ENCODE peak calls at places on chromosomes 16 and 17, in six cellular contexts. One of them, this sample, is unnamed.
A peak's percentile ranks its signal among the peaks of the same experiment; 100 is the strongest.

GRCh38 chr16:31696968-31697743 is 169.5 kb downstream of the AHSP start:
- DNase-seq in fibroblast of lung: peak; percentile 43
- DNase-seq in activated CD4-positive, alpha-beta T cell treated with anti-CD3 and anti-CD28 coated beads, Interleukin-2, amount 50 U/mL, for 1 hour: no peak
- DNase-seq in hypothalamus: no peak
- DNase-seq in T-cell: no peak
- DNase-seq in stimulated activated CD4-positive, alpha-beta T cell treated with anti-CD3 and anti-CD28 coated beads, Interleukin-12 subunit alpha, Interleukin-12 subunit beta, amount 100 ng/mL, for 4 hours: no peak
- DNase-seq in this sample: no peak

GRCh38 chr16:69089091-69089912 is 16.2 kb upstream of the HAS3 start:
- DNase-seq in fibroblast of lung: no peak
- DNase-seq in activated CD4-positive, alpha-beta T cell treated with anti-CD3 and anti-CD28 coated beads, Interleukin-2, amount 50 U/mL, for 1 hour: no peak
- DNase-seq in hypothalamus: no peak
- DNase-seq in T-cell: no peak
- DNase-seq in stimulated activated CD4-positive, alpha-beta T cell treated with anti-CD3 and anti-CD28 coated beads, Interleukin-12 subunit alpha, Interleukin-12 subunit beta, amount 100 ng/mL, for 4 hours: no peak
- DNase-seq in this sample: no peak

GRCh38 chr16:88855176-88855575 is 1.6 kb downstream of the GALNS start:
- DNase-seq in fibroblast of lung: no peak
- DNase-seq in activated CD4-positive, alpha-beta T cell treated with anti-CD3 and anti-CD28 coated beads, Interleukin-2, amount 50 U/mL, for 1 hour: no peak
- DNase-seq in hypothalamus: no peak
- DNase-seq in T-cell: no peak
- DNase-seq in stimulated activated CD4-positive, alpha-beta T cell treated with anti-CD3 and anti-CD28 coated beads, Interleukin-12 subunit alpha, Interleukin-12 subunit beta, amount 100 ng/mL, for 4 hours: no peak
- DNase-seq in this sample: no peak

GRCh38 chr16:85238233-85238647 is 126.0 kb upstream of the CIBAR2 start:
- DNase-seq in fibroblast of lung: peak; percentile 97
- DNase-seq in activated CD4-positive, alpha-beta T cell treated with anti-CD3 and anti-CD28 coated beads, Interleukin-2, amount 50 U/mL, for 1 hour: no peak
- DNase-seq in hypothalamus: peak; percentile 67
- DNase-seq in T-cell: no peak
- DNase-seq in stimulated activated CD4-positive, alpha-beta T cell treated with anti-CD3 and anti-CD28 coated beads, Interleukin-12 subunit alpha, Interleukin-12 subunit beta, amount 100 ng/mL, for 4 hours: no peak
- DNase-seq in this sample: no peak

GRCh38 chr17:66767164-66767933 is 67.6 kb upstream of the CACNG5 start:
- DNase-seq in fibroblast of lung: no peak
- DNase-seq in activated CD4-positive, alpha-beta T cell treated with anti-CD3 and anti-CD28 coated beads, Interleukin-2, amount 50 U/mL, for 1 hour: no peak
- DNase-seq in hypothalamus: no peak
- DNase-seq in T-cell: no peak
- DNase-seq in stimulated activated CD4-positive, alpha-beta T cell treated with anti-CD3 and anti-CD28 coated beads, Interleukin-12 subunit alpha, Interleukin-12 subunit beta, amount 100 ng/mL, for 4 hours: no peak
- DNase-seq in this sample: no peak

GRCh38 chr17:71496552-71496951 is 624.3 kb upstream of the SOX9 start:
- DNase-seq in fibroblast of lung: no peak
- DNase-seq in activated CD4-positive, alpha-beta T cell treated with anti-CD3 and anti-CD28 coated beads, Interleukin-2, amount 50 U/mL, for 1 hour: no peak
- DNase-seq in hypothalamus: no peak
- DNase-seq in T-cell: no peak
- DNase-seq in stimulated activated CD4-positive, alpha-beta T cell treated with anti-CD3 and anti-CD28 coated beads, Interleukin-12 subunit alpha, Interleukin-12 subunit beta, amount 100 ng/mL, for 4 hours: no peak
- DNase-seq in this sample: no peak

GRCh38 chr17:15892679-15893332 is 52.1 kb upstream of the ADORA2B start:
- DNase-seq in fibroblast of lung: no peak
- DNase-seq in activated CD4-positive, alpha-beta T cell treated with anti-CD3 and anti-CD28 coated beads, Interleukin-2, amount 50 U/mL, for 1 hour: no peak
- DNase-seq in hypothalamus: no peak
- DNase-seq in T-cell: no peak
- DNase-seq in stimulated activated CD4-positive, alpha-beta T cell treated with anti-CD3 and anti-CD28 coated beads, Interleukin-12 subunit alpha, Interleukin-12 subunit beta, amount 100 ng/mL, for 4 hours: no peak
- DNase-seq in this sample: no peak

GRCh38 chr16:75266738-75267630 is 15.6 kb upstream of the BCAR1 start:
- DNase-seq in fibroblast of lung: no peak
- DNase-seq in activated CD4-positive, alpha-beta T cell treated with anti-CD3 and anti-CD28 coated beads, Interleukin-2, amount 50 U/mL, for 1 hour: no peak
- DNase-seq in hypothalamus: peak; percentile 60
- DNase-seq in T-cell: no peak
- DNase-seq in stimulated activated CD4-positive, alpha-beta T cell treated with anti-CD3 and anti-CD28 coated beads, Interleukin-12 subunit alpha, Interleukin-12 subunit beta, amount 100 ng/mL, for 4 hours: no peak
- DNase-seq in this sample: no peak

GRCh38 chr17:39064814-39065213 is 86.6 kb downstream of the PLXDC1 start:
- DNase-seq in fibroblast of lung: no peak
- DNase-seq in activated CD4-positive, alpha-beta T cell treated with anti-CD3 and anti-CD28 coated beads, Interleukin-2, amount 50 U/mL, for 1 hour: no peak
- DNase-seq in hypothalamus: no peak
- DNase-seq in T-cell: no peak
- DNase-seq in stimulated activated CD4-positive, alpha-beta T cell treated with anti-CD3 and anti-CD28 coated beads, Interleukin-12 subunit alpha, Interleukin-12 subunit beta, amount 100 ng/mL, for 4 hours: no peak
- DNase-seq in this sample: no peak

GRCh38 chr16:25006504-25007055 is 8.6 kb downstream of the ARHGAP17 start:
- DNase-seq in fibroblast of lung: peak; percentile 75
- DNase-seq in activated CD4-positive, alpha-beta T cell treated with anti-CD3 and anti-CD28 coated beads, Interleukin-2, amount 50 U/mL, for 1 hour: no peak
- DNase-seq in hypothalamus: no peak
- DNase-seq in T-cell: no peak
- DNase-seq in stimulated activated CD4-positive, alpha-beta T cell treated with anti-CD3 and anti-CD28 coated beads, Interleukin-12 subunit alpha, Interleukin-12 subunit beta, amount 100 ng/mL, for 4 hours: no peak
- DNase-seq in this sample: no peak

GRCh38 chr16:3957344-3957980 is 76.9 kb upstream of the CREBBP start:
- DNase-seq in fibroblast of lung: no peak
- DNase-seq in activated CD4-positive, alpha-beta T cell treated with anti-CD3 and anti-CD28 coated beads, Interleukin-2, amount 50 U/mL, for 1 hour: no peak
- DNase-seq in hypothalamus: no peak
- DNase-seq in T-cell: no peak
- DNase-seq in stimulated activated CD4-positive, alpha-beta T cell treated with anti-CD3 and anti-CD28 coated beads, Interleukin-12 subunit alpha, Interleukin-12 subunit beta, amount 100 ng/mL, for 4 hours: no peak
- DNase-seq in this sample: no peak

GRCh38 chr17:2085648-2085949 is 30.7 kb downstream of the HIC1 start:
- DNase-seq in fibroblast of lung: peak; percentile 68
- DNase-seq in activated CD4-positive, alpha-beta T cell treated with anti-CD3 and anti-CD28 coated beads, Interleukin-2, amount 50 U/mL, for 1 hour: no peak
- DNase-seq in hypothalamus: peak; percentile 21
- DNase-seq in T-cell: no peak
- DNase-seq in stimulated activated CD4-positive, alpha-beta T cell treated with anti-CD3 and anti-CD28 coated beads, Interleukin-12 subunit alpha, Interleukin-12 subunit beta, amount 100 ng/mL, for 4 hours: no peak
- DNase-seq in this sample: no peak

GRCh38 chr17:45036696-45037095 is 14.7 kb downstream of the DCAKD start:
- DNase-seq in fibroblast of lung: no peak
- DNase-seq in activated CD4-positive, alpha-beta T cell treated with anti-CD3 and anti-CD28 coated beads, Interleukin-2, amount 50 U/mL, for 1 hour: no peak
- DNase-seq in hypothalamus: no peak
- DNase-seq in T-cell: no peak
- DNase-seq in stimulated activated CD4-positive, alpha-beta T cell treated with anti-CD3 and anti-CD28 coated beads, Interleukin-12 subunit alpha, Interleukin-12 subunit beta, amount 100 ng/mL, for 4 hours: no peak
- DNase-seq in this sample: no peak

GRCh38 chr16:85943702-85944101 is 44.7 kb downstream of the IRF8 start:
- DNase-seq in fibroblast of lung: no peak
- DNase-seq in activated CD4-positive, alpha-beta T cell treated with anti-CD3 and anti-CD28 coated beads, Interleukin-2, amount 50 U/mL, for 1 hour: no peak
- DNase-seq in hypothalamus: no peak
- DNase-seq in T-cell: no peak
- DNase-seq in stimulated activated CD4-positive, alpha-beta T cell treated with anti-CD3 and anti-CD28 coated beads, Interleukin-12 subunit alpha, Interleukin-12 subunit beta, amount 100 ng/mL, for 4 hours: no peak
- DNase-seq in this sample: no peak

GRCh38 chr16:66069576-66069975 is 296.9 kb upstream of the CDH5 start:
- DNase-seq in fibroblast of lung: peak; percentile 30
- DNase-seq in activated CD4-positive, alpha-beta T cell treated with anti-CD3 and anti-CD28 coated beads, Interleukin-2, amount 50 U/mL, for 1 hour: no peak
- DNase-seq in hypothalamus: no peak
- DNase-seq in T-cell: no peak
- DNase-seq in stimulated activated CD4-positive, alpha-beta T cell treated with anti-CD3 and anti-CD28 coated beads, Interleukin-12 subunit alpha, Interleukin-12 subunit beta, amount 100 ng/mL, for 4 hours: no peak
- DNase-seq in this sample: no peak

GRCh38 chr16:3949287-3949686 is 68.8 kb upstream of the CREBBP start:
- DNase-seq in fibroblast of lung: no peak
- DNase-seq in activated CD4-positive, alpha-beta T cell treated with anti-CD3 and anti-CD28 coated beads, Interleukin-2, amount 50 U/mL, for 1 hour: no peak
- DNase-seq in hypothalamus: no peak
- DNase-seq in T-cell: no peak
- DNase-seq in stimulated activated CD4-positive, alpha-beta T cell treated with anti-CD3 and anti-CD28 coated beads, Interleukin-12 subunit alpha, Interleukin-12 subunit beta, amount 100 ng/mL, for 4 hours: no peak
- DNase-seq in this sample: no peak

GRCh38 chr16:48580925-48581500 is 29.0 kb downstream of the N4BP1 start:
- DNase-seq in fibroblast of lung: no peak
- DNase-seq in activated CD4-positive, alpha-beta T cell treated with anti-CD3 and anti-CD28 coated beads, Interleukin-2, amount 50 U/mL, for 1 hour: no peak
- DNase-seq in hypothalamus: no peak
- DNase-seq in T-cell: no peak
- DNase-seq in stimulated activated CD4-positive, alpha-beta T cell treated with anti-CD3 and anti-CD28 coated beads, Interleukin-12 subunit alpha, Interleukin-12 subunit beta, amount 100 ng/mL, for 4 hours: no peak
- DNase-seq in this sample: no peak

GRCh38 chr17:43766413-43767052 is 7.9 kb upstream of the SOST start:
- DNase-seq in fibroblast of lung: peak; percentile 47
- DNase-seq in activated CD4-positive, alpha-beta T cell treated with anti-CD3 and anti-CD28 coated beads, Interleukin-2, amount 50 U/mL, for 1 hour: peak; percentile 58
- DNase-seq in hypothalamus: no peak
- DNase-seq in T-cell: no peak
- DNase-seq in stimulated activated CD4-positive, alpha-beta T cell treated with anti-CD3 and anti-CD28 coated beads, Interleukin-12 subunit alpha, Interleukin-12 subunit beta, amount 100 ng/mL, for 4 hours: peak; percentile 48
- DNase-seq in this sample: no peak

GRCh38 chr16:28175715-28176114 is 36.0 kb downstream of the XPO6 start:
- DNase-seq in fibroblast of lung: no peak
- DNase-seq in activated CD4-positive, alpha-beta T cell treated with anti-CD3 and anti-CD28 coated beads, Interleukin-2, amount 50 U/mL, for 1 hour: no peak
- DNase-seq in hypothalamus: no peak
- DNase-seq in T-cell: no peak
- DNase-seq in stimulated activated CD4-positive, alpha-beta T cell treated with anti-CD3 and anti-CD28 coated beads, Interleukin-12 subunit alpha, Interleukin-12 subunit beta, amount 100 ng/mL, for 4 hours: no peak
- DNase-seq in this sample: no peak

GRCh38 chr17:53313746-53314145 is 509.0 kb upstream of the KIF2B start:
- DNase-seq in fibroblast of lung: peak; percentile 7
- DNase-seq in activated CD4-positive, alpha-beta T cell treated with anti-CD3 and anti-CD28 coated beads, Interleukin-2, amount 50 U/mL, for 1 hour: no peak
- DNase-seq in hypothalamus: no peak
- DNase-seq in T-cell: no peak
- DNase-seq in stimulated activated CD4-positive, alpha-beta T cell treated with anti-CD3 and anti-CD28 coated beads, Interleukin-12 subunit alpha, Interleukin-12 subunit beta, amount 100 ng/mL, for 4 hours: no peak
- DNase-seq in this sample: no peak

GRCh38 chr17:7775058-7775457 is 57.5 kb downstream of the DNAH2 start:
- DNase-seq in fibroblast of lung: no peak
- DNase-seq in activated CD4-positive, alpha-beta T cell treated with anti-CD3 and anti-CD28 coated beads, Interleukin-2, amount 50 U/mL, for 1 hour: no peak
- DNase-seq in hypothalamus: no peak
- DNase-seq in T-cell: no peak
- DNase-seq in stimulated activated CD4-positive, alpha-beta T cell treated with anti-CD3 and anti-CD28 coated beads, Interleukin-12 subunit alpha, Interleukin-12 subunit beta, amount 100 ng/mL, for 4 hours: no peak
- DNase-seq in this sample: no peak

GRCh38 chr16:48608452-48608851 is 1.5 kb downstream of the N4BP1 start:
- DNase-seq in fibroblast of lung: no peak
- DNase-seq in activated CD4-positive, alpha-beta T cell treated with anti-CD3 and anti-CD28 coated beads, Interleukin-2, amount 50 U/mL, for 1 hour: no peak
- DNase-seq in hypothalamus: no peak
- DNase-seq in T-cell: no peak
- DNase-seq in stimulated activated CD4-positive, alpha-beta T cell treated with anti-CD3 and anti-CD28 coated beads, Interleukin-12 subunit alpha, Interleukin-12 subunit beta, amount 100 ng/mL, for 4 hours: no peak
- DNase-seq in this sample: no peak

GRCh38 chr17:70084476-70084875 is 9.5 kb downstream of the KCNJ16 start:
- DNase-seq in fibroblast of lung: peak; percentile 28
- DNase-seq in activated CD4-positive, alpha-beta T cell treated with anti-CD3 and anti-CD28 coated beads, Interleukin-2, amount 50 U/mL, for 1 hour: no peak
- DNase-seq in hypothalamus: no peak
- DNase-seq in T-cell: no peak
- DNase-seq in stimulated activated CD4-positive, alpha-beta T cell treated with anti-CD3 and anti-CD28 coated beads, Interleukin-12 subunit alpha, Interleukin-12 subunit beta, amount 100 ng/mL, for 4 hours: no peak
- DNase-seq in this sample: no peak

GRCh38 chr17:31224366-31224765 is 72.7 kb downstream of the OMG start:
- DNase-seq in fibroblast of lung: no peak
- DNase-seq in activated CD4-positive, alpha-beta T cell treated with anti-CD3 and anti-CD28 coated beads, Interleukin-2, amount 50 U/mL, for 1 hour: no peak
- DNase-seq in hypothalamus: no peak
- DNase-seq in T-cell: no peak
- DNase-seq in stimulated activated CD4-positive, alpha-beta T cell treated with anti-CD3 and anti-CD28 coated beads, Interleukin-12 subunit alpha, Interleukin-12 subunit beta, amount 100 ng/mL, for 4 hours: no peak
- DNase-seq in this sample: no peak

GRCh38 chr16:3520398-3520797 is 19.6 kb downstream of the CLUAP1 start:
- DNase-seq in fibroblast of lung: peak; percentile 13
- DNase-seq in activated CD4-positive, alpha-beta T cell treated with anti-CD3 and anti-CD28 coated beads, Interleukin-2, amount 50 U/mL, for 1 hour: no peak
- DNase-seq in hypothalamus: no peak
- DNase-seq in T-cell: no peak
- DNase-seq in stimulated activated CD4-positive, alpha-beta T cell treated with anti-CD3 and anti-CD28 coated beads, Interleukin-12 subunit alpha, Interleukin-12 subunit beta, amount 100 ng/mL, for 4 hours: no peak
- DNase-seq in this sample: no peak

GRCh38 chr17:14203392-14203791 is 33.3 kb downstream of the CDRT15 start:
- DNase-seq in fibroblast of lung: peak; percentile 9
- DNase-seq in activated CD4-positive, alpha-beta T cell treated with anti-CD3 and anti-CD28 coated beads, Interleukin-2, amount 50 U/mL, for 1 hour: peak; percentile 39
- DNase-seq in hypothalamus: no peak
- DNase-seq in T-cell: peak; percentile 56
- DNase-seq in stimulated activated CD4-positive, alpha-beta T cell treated with anti-CD3 and anti-CD28 coated beads, Interleukin-12 subunit alpha, Interleukin-12 subunit beta, amount 100 ng/mL, for 4 hours: no peak
- DNase-seq in this sample: no peak

GRCh38 chr16:48075398-48075797 is 80.4 kb downstream of the ABCC12 start:
- DNase-seq in fibroblast of lung: peak; percentile 64
- DNase-seq in activated CD4-positive, alpha-beta T cell treated with anti-CD3 and anti-CD28 coated beads, Interleukin-2, amount 50 U/mL, for 1 hour: no peak
- DNase-seq in hypothalamus: no peak
- DNase-seq in T-cell: no peak
- DNase-seq in stimulated activated CD4-positive, alpha-beta T cell treated with anti-CD3 and anti-CD28 coated beads, Interleukin-12 subunit alpha, Interleukin-12 subunit beta, amount 100 ng/mL, for 4 hours: no peak
- DNase-seq in this sample: no peak

GRCh38 chr16:84829168-84829965 is 9.6 kb downstream of the CRISPLD2 start:
- DNase-seq in fibroblast of lung: peak; percentile 93
- DNase-seq in activated CD4-positive, alpha-beta T cell treated with anti-CD3 and anti-CD28 coated beads, Interleukin-2, amount 50 U/mL, for 1 hour: no peak
- DNase-seq in hypothalamus: no peak
- DNase-seq in T-cell: no peak
- DNase-seq in stimulated activated CD4-positive, alpha-beta T cell treated with anti-CD3 and anti-CD28 coated beads, Interleukin-12 subunit alpha, Interleukin-12 subunit beta, amount 100 ng/mL, for 4 hours: no peak
- DNase-seq in this sample: no peak

GRCh38 chr16:87121816-87122215 is 195.4 kb downstream of the C16orf95 start:
- DNase-seq in fibroblast of lung: no peak
- DNase-seq in activated CD4-positive, alpha-beta T cell treated with anti-CD3 and anti-CD28 coated beads, Interleukin-2, amount 50 U/mL, for 1 hour: no peak
- DNase-seq in hypothalamus: no peak
- DNase-seq in T-cell: no peak
- DNase-seq in stimulated activated CD4-positive, alpha-beta T cell treated with anti-CD3 and anti-CD28 coated beads, Interleukin-12 subunit alpha, Interleukin-12 subunit beta, amount 100 ng/mL, for 4 hours: no peak
- DNase-seq in this sample: no peak

GRCh38 chr17:76022973-76023899 is 3.9 kb downstream of the EVPL start:
- DNase-seq in fibroblast of lung: no peak
- DNase-seq in activated CD4-positive, alpha-beta T cell treated with anti-CD3 and anti-CD28 coated beads, Interleukin-2, amount 50 U/mL, for 1 hour: no peak
- DNase-seq in hypothalamus: no peak
- DNase-seq in T-cell: no peak
- DNase-seq in stimulated activated CD4-positive, alpha-beta T cell treated with anti-CD3 and anti-CD28 coated beads, Interleukin-12 subunit alpha, Interleukin-12 subunit beta, amount 100 ng/mL, for 4 hours: no peak
- DNase-seq in this sample: no peak

GRCh38 chr17:49996495-49997255 is 1.7 kb upstream of the DLX3 start:
- DNase-seq in fibroblast of lung: peak; percentile 17
- DNase-seq in activated CD4-positive, alpha-beta T cell treated with anti-CD3 and anti-CD28 coated beads, Interleukin-2, amount 50 U/mL, for 1 hour: peak; percentile 68
- DNase-seq in hypothalamus: no peak
- DNase-seq in T-cell: peak; percentile 57
- DNase-seq in stimulated activated CD4-positive, alpha-beta T cell treated with anti-CD3 and anti-CD28 coated beads, Interleukin-12 subunit alpha, Interleukin-12 subunit beta, amount 100 ng/mL, for 4 hours: peak; percentile 74
- DNase-seq in this sample: peak; percentile 91

GRCh38 chr16:89437251-89437987 is 52.9 kb downstream of the ANKRD11 start:
- DNase-seq in fibroblast of lung: no peak
- DNase-seq in activated CD4-positive, alpha-beta T cell treated with anti-CD3 and anti-CD28 coated beads, Interleukin-2, amount 50 U/mL, for 1 hour: no peak
- DNase-seq in hypothalamus: no peak
- DNase-seq in T-cell: no peak
- DNase-seq in stimulated activated CD4-positive, alpha-beta T cell treated with anti-CD3 and anti-CD28 coated beads, Interleukin-12 subunit alpha, Interleukin-12 subunit beta, amount 100 ng/mL, for 4 hours: no peak
- DNase-seq in this sample: no peak

GRCh38 chr17:61235821-61236197 is 163.8 kb upstream of the TBX2 start:
- DNase-seq in fibroblast of lung: peak; percentile 79
- DNase-seq in activated CD4-positive, alpha-beta T cell treated with anti-CD3 and anti-CD28 coated beads, Interleukin-2, amount 50 U/mL, for 1 hour: no peak
- DNase-seq in hypothalamus: no peak
- DNase-seq in T-cell: no peak
- DNase-seq in stimulated activated CD4-positive, alpha-beta T cell treated with anti-CD3 and anti-CD28 coated beads, Interleukin-12 subunit alpha, Interleukin-12 subunit beta, amount 100 ng/mL, for 4 hours: no peak
- DNase-seq in this sample: no peak

GRCh38 chr16:25143898-25144297 is 32.4 kb downstream of the LCMT1 start:
- DNase-seq in fibroblast of lung: no peak
- DNase-seq in activated CD4-positive, alpha-beta T cell treated with anti-CD3 and anti-CD28 coated beads, Interleukin-2, amount 50 U/mL, for 1 hour: no peak
- DNase-seq in hypothalamus: no peak
- DNase-seq in T-cell: no peak
- DNase-seq in stimulated activated CD4-positive, alpha-beta T cell treated with anti-CD3 and anti-CD28 coated beads, Interleukin-12 subunit alpha, Interleukin-12 subunit beta, amount 100 ng/mL, for 4 hours: no peak
- DNase-seq in this sample: no peak

This sample was measured in spleen.